ENCODE peak calls at places on chromosome 19, in eight cellular contexts. Q, D, Y, F, S, W, T and H are unnamed samples. For H3K4me1, the result is how much of the 10 kb centered on the place peaks cover.

GRCh38 chr19:51564791-51565190 is 6.3 kb upstream of the ZNF175 start:
- DNase-seq in Q (no peak), D (peak), Y (no peak), F (peak), S (no peak), W (no peak), T (no peak), H (no peak)

GRCh38 chr19:43704002-43704705 is 11.7 kb upstream of the IRGC start:
- DNase-seq in Q (no peak), D (no peak), Y (no peak), F (no peak), S (no peak), W (no peak), T (no peak), H (no peak)

GRCh38 chr19:45767881-45768643 is 990 bp downstream of the SIX5 start:
- DNase-seq in Q (no peak), D (peak), Y (peak), F (peak), S (peak), W (peak), T (peak), H (peak)

GRCh38 chr19:16062789-16063188 is 13.5 kb upstream of the TPM4 start:
- DNase-seq in Q (no peak), D (peak), Y (no peak), F (peak), S (no peak), W (no peak), T (peak), H (peak)

GRCh38 chr19:52722062-52723005 is 12.5 kb downstream of the ZNF611 start:
- DNase-seq in Q (no peak), D (no peak), Y (peak), F (no peak), S (no peak), W (no peak), T (no peak), H (peak)

GRCh38 chr19:27774827-27775226 is 1438.1 kb downstream of the UQCRFS1 start:
- DNase-seq in Q (no peak), D (peak), Y (peak), F (peak), S (no peak), W (no peak), T (no peak), H (no peak)

GRCh38 chr19:40445006-40445312 is 824 bp upstream of the SERTAD3 start:
- DNase-seq in Q (no peak), D (no peak), Y (no peak), F (no peak), S (no peak), W (no peak), T (no peak), H (no peak)

GRCh38 chr19:23771761-23772667 is 13.3 kb upstream of the ZNF681 start:
- DNase-seq in Q (no peak), D (no peak), Y (no peak), F (no peak), S (no peak), W (no peak), T (no peak), H (no peak)

GRCh38 chr19:47541507-47541906 is 26.6 kb upstream of the NAPA start:
- DNase-seq in Q (no peak), D (no peak), Y (no peak), F (no peak), S (no peak), W (no peak), T (peak), H (no peak)

GRCh38 chr19:17081672-17082630 is 6.4 kb downstream of the MYO9B start:
- DNase-seq in Q (no peak), D (no peak), Y (no peak), F (peak), S (peak), W (no peak), T (no peak), H (peak)

GRCh38 chr19:17078038-17078919 is 2.7 kb downstream of the MYO9B start:
- DNase-seq in Q (no peak), D (no peak), Y (peak), F (peak), S (peak), W (no peak), T (no peak), H (no peak)

GRCh38 chr19:17079710-17080440 is 4.3 kb downstream of the MYO9B start:
- DNase-seq in Q (peak), D (no peak), Y (peak), F (no peak), S (peak), W (peak), T (peak), H (peak)

GRCh38 chr19:17078920-17079709 is 3.5 kb downstream of the MYO9B start:
- DNase-seq in Q (no peak), D (no peak), Y (peak), F (peak), S (peak), W (no peak), T (no peak), H (no peak)

GRCh38 chr19:17080441-17080803 is 4.8 kb downstream of the MYO9B start:
- DNase-seq in Q (no peak), D (no peak), Y (no peak), F (no peak), S (no peak), W (no peak), T (no peak), H (no peak)
- H3K4me1 ChIP-seq in Q (under half), D (under half), Y (under half), F (under half), S (half or more), W (under half), T (under half), H (under half)

GRCh38 chr19:13053238-13053637 is 49.4 kb downstream of the LYL1 start:
- DNase-seq in Q (no peak), D (no peak), Y (peak), F (no peak), S (no peak), W (no peak), T (no peak), H (no peak)

GRCh38 chr19:13054605-13055212 is 47.9 kb downstream of the LYL1 start:
- DNase-seq in Q (peak), D (peak), Y (peak), F (no peak), S (no peak), W (no peak), T (no peak), H (no peak)

GRCh38 chr19:13052447-13053232 is 50.0 kb downstream of the LYL1 start:
- DNase-seq in Q (no peak), D (no peak), Y (peak), F (no peak), S (no peak), W (no peak), T (no peak), H (no peak)

GRCh38 chr19:13055213-13056051 is 47.2 kb downstream of the LYL1 start:
- DNase-seq in Q (peak), D (peak), Y (peak), F (peak), S (peak), W (no peak), T (peak), H (no peak)

DNA sequence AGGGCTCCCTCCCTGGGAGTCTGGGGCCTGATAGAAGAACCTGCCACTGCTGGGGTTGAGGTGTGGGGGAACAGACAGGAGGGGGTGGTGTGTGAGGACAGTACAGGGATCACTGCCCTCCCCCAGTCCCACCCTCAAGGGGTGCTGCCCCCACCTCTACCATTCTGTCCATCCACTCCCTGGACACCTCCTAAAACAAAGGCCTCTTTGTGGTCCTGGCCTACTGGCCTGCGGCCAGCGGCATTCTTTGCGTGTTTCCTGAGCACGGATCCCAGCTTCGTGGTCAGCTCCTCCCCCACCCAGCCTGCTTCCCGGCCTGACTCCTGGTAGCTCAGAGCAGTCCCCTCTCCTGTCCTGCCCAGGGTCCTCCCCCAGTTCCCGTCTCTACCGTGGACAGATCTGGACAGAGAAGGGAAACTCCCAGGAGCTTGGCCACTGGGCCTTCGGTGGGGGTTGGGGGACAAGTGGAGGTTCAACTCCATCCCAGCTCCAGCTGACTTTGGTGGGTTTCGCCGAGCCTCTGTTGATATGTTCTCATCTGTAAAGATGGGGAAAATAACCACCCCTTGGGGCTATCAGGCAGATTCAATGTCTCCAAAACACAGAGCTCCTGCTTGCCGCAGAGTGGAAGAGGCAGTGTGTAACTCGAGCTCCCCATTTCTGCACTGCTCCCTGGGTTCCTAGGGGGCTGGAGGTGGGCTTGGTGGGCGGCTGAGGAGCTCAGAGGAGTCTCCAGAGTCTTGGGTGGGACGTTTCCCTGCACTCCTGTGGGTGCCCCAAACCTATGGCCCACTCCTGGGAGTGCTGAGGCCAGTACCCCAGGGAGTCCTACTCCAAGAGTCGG is 48.7 kb downstream of the LYL1 start:
- DNase-seq in Q (peak), D (peak), Y (peak), F (peak), S (peak), W (no peak), T (peak), H (peak)
- H3K4me1 ChIP-seq in Q (under half), D (under half), Y (half or more), F (under half), S (half or more), W (under half), T (under half), H (under half)

GRCh38 chr19:19488041-19488874 is 27.1 kb downstream of the TSSK6 start:
- DNase-seq in Q (no peak), D (peak), Y (peak), F (peak), S (peak), W (no peak), T (no peak), H (no peak)

GRCh38 chr19:19491321-19492025 is 23.9 kb downstream of the TSSK6 start:
- DNase-seq in Q (no peak), D (no peak), Y (no peak), F (no peak), S (peak), W (no peak), T (no peak), H (no peak)

GRCh38 chr19:19490247-19490968 is 24.9 kb downstream of the TSSK6 start:
- DNase-seq in Q (peak), D (peak), Y (peak), F (peak), S (peak), W (peak), T (peak), H (peak)

GRCh38 chr19:19488875-19489690 is 26.3 kb downstream of the TSSK6 start:
- DNase-seq in Q (peak), D (peak), Y (peak), F (peak), S (peak), W (peak), T (peak), H (peak)

DNA sequence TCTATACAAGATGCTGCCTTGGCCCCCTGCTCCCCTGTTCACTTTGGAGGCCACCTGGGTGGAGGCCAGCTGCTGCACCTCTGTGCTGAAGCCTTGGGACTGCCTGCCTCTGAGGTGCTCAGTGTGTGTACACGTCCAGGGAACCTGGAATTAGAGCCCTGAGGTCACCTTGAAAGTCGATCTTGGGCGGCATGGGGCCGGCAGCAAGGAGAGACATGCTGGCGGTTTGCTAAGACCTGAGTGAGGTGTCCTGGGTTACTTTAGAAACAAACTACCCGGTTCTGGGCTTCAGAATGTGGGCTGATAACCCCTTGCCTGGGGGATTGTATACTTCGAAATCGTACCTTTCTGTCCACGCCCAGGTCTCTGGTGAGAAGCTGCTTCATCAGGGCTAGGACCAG is 25.5 kb downstream of the TSSK6 start:
- DNase-seq in Q (no peak), D (peak), Y (no peak), F (no peak), S (peak), W (no peak), T (peak), H (no peak)
- H3K4me1 ChIP-seq in Q (under half), D (under half), Y (under half), F (under half), S (half or more), W (under half), T (under half), H (under half)

GRCh38 chr19:6668696-6669095 is 1.3 kb downstream of the TNFSF14 start:
- DNase-seq in Q (no peak), D (no peak), Y (no peak), F (no peak), S (no peak), W (no peak), T (no peak), H (no peak)
- H3K4me1 ChIP-seq in Q (under half), D (under half), Y (under half), F (under half), S (half or more), W (under half), T (under half), H (under half)

GRCh38 chr19:34179066-34179465 is 6.8 kb downstream of the LSM14A start:
- DNase-seq in Q (no peak), D (no peak), Y (peak), F (no peak), S (no peak), W (no peak), T (no peak), H (no peak)

GRCh38 chr19:34182125-34182524 is 9.8 kb downstream of the LSM14A start:
- DNase-seq in Q (no peak), D (no peak), Y (no peak), F (no peak), S (no peak), W (no peak), T (no peak), H (no peak)

GRCh38 chr19:34181111-34181864 is 9.0 kb downstream of the LSM14A start:
- DNase-seq in Q (no peak), D (no peak), Y (no peak), F (no peak), S (no peak), W (no peak), T (no peak), H (peak)

GRCh38 chr19:34180709-34181108 is 8.4 kb downstream of the LSM14A start:
- DNase-seq in Q (no peak), D (no peak), Y (no peak), F (no peak), S (no peak), W (no peak), T (no peak), H (no peak)

GRCh38 chr19:34180273-34180672 is 8.0 kb downstream of the LSM14A start:
- DNase-seq in Q (no peak), D (no peak), Y (no peak), F (no peak), S (no peak), W (no peak), T (no peak), H (no peak)
- H3K4me1 ChIP-seq in Q (under half), D (under half), Y (half or more), F (under half), S (half or more), W (half or more), T (under half), H (half or more)

GRCh38 chr19:2077833-2078619 is 18.1 kb downstream of the MOB3A start:
- DNase-seq in Q (no peak), D (no peak), Y (no peak), F (no peak), S (no peak), W (no peak), T (no peak), H (no peak)
- H3K4me1 ChIP-seq in Q (under half), D (under half), Y (under half), F (under half), S (half or more), W (under half), T (under half), H (under half)